ENCODE peak calls at places on chromosome 22, in nine cellular contexts. M, K, X, U, J, C, W, D and B are unnamed samples.

GRCh38 chr22:49779226-49779625 is 48.4 kb downstream of the BRD1 start:
- DNase-seq in M (no peak), K (no peak), X (no peak), U (no peak), J (no peak), C (no peak), W (no peak), D (no peak), B (no peak)

GRCh38 chr22:35555351-35555915 is 14.8 kb downstream of the RASD2 start:
- DNase-seq in M (no peak), K (no peak), X (no peak), U (no peak), J (no peak), C (no peak), W (no peak), D (no peak), B (no peak)

GRCh38 chr22:36818010-36818642 is 1.3 kb upstream of the PVALB start:
- DNase-seq in M (no peak), K (no peak), X (no peak), U (no peak), J (no peak), C (no peak), W (no peak), D (no peak), B (no peak)

GRCh38 chr22:20495861-20496681 is 476 bp upstream of the KLHL22 start:
- DNase-seq in M (peak; percentile 100), K (peak; percentile 49), X (peak; percentile 93), U (peak; percentile 86), J (peak; percentile 97), C (peak; percentile 95), W (peak; percentile 91), D (peak; percentile 96), B (peak; percentile 90)

GRCh38 chr22:37979782-37980181 is 4.6 kb downstream of the SOX10 start:
- DNase-seq in M (no peak), K (no peak), X (no peak), U (no peak), J (no peak), C (no peak), W (no peak), D (no peak), B (no peak)

GRCh38 chr22:37805878-37806277 is 1.9 kb upstream of the GCAT start:
- DNase-seq in M (no peak), K (no peak), X (no peak), U (no peak), J (no peak), C (no peak), W (no peak), D (no peak), B (no peak)

GRCh38 chr22:50670513-50670912 is 2.1 kb upstream of the SHANK3 start:
- DNase-seq in M (no peak), K (no peak), X (no peak), U (no peak), J (no peak), C (no peak), W (no peak), D (peak; percentile 30), B (no peak)

GRCh38 chr22:44697423-44698179 is 4.4 kb upstream of the PRR5 start:
- DNase-seq in M (peak; percentile 74), K (peak; percentile 27), X (peak; percentile 84), U (peak; percentile 66), J (peak; percentile 92), C (no peak), W (peak; percentile 70), D (peak; percentile 93), B (peak; percentile 80)

GRCh38 chr22:43269325-43270040 is 73.7 kb downstream of the SCUBE1 start:
- DNase-seq in M (no peak), K (no peak), X (no peak), U (no peak), J (peak; percentile 46), C (no peak), W (no peak), D (no peak), B (no peak)

GRCh38 chr22:46062971-46063631 is 86.1 kb upstream of the WNT7B start:
- DNase-seq in M (no peak), K (no peak), X (no peak), U (peak; percentile 25), J (no peak), C (no peak), W (no peak), D (peak; percentile 36), B (no peak)

GRCh38 chr22:29018293-29019189 is 43.1 kb downstream of the C22orf31 start:
- DNase-seq in M (no peak), K (no peak), X (no peak), U (no peak), J (no peak), C (no peak), W (no peak), D (no peak), B (no peak)

GRCh38 chr22:39498368-39498767 is 3.7 kb upstream of the MIEF1 start:
- DNase-seq in M (no peak), K (no peak), X (no peak), U (no peak), J (no peak), C (no peak), W (peak; percentile 72), D (no peak), B (no peak)
- H3K27ac ChIP-seq in M (no peak overlapping the region), K (no peak overlapping the region), X (no peak overlapping the region), U (peak overlapping the region; percentile 97), J (no peak overlapping the region), C (peak overlapping the region; percentile 57), W (peak overlapping the region; percentile 37), D (no peak overlapping the region), B (no peak overlapping the region)

DNA sequence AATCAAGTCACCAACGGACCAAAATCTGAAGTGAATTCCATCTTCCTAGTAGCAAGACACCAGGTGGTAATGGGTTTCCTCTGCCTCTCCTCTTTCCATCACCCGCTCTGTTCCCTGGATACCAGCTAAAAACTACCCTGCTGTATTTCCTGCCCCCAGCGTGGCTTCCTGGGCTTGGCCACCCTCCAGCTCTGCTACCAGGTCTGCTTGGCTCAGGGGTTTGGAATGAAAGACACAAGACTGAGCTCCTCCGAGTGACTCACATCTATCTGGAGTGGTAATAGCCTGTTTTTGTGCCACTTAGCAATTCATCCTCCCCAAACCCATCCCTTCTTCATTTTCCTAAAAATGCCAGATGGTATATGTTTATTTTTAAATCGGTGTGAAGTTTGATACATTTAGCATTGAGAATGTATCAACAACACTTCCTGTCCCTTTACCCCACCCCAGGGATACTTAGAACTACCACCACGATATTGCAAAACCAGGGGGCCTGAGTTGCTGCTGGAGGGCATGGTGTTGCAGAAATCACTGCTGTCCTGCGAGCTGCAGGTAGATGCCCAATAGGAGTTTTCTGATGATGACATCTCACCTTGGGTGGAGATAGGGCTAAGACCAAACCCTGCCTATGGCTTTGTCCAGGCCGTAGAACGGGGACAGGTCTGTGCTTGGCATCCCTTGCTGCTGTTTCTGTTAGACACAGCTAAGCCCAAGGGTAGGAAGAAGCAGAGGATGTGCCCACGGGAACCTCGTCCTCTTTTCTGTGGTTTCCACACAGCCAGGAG is 7.5 kb upstream of the MICAL3 start:
- DNase-seq in M (no peak), K (peak; percentile 86), X (no peak), U (no peak), J (no peak), C (no peak), W (no peak), D (no peak), B (no peak)
- H3K4me3 ChIP-seq in M (no peak overlapping the region), K (no peak overlapping the region), X (no peak overlapping the region), U (no peak overlapping the region), J (no peak overlapping the region), C (no peak overlapping the region), W (no peak overlapping the region), D (no peak overlapping the region), B (no peak overlapping the region)

DNA sequence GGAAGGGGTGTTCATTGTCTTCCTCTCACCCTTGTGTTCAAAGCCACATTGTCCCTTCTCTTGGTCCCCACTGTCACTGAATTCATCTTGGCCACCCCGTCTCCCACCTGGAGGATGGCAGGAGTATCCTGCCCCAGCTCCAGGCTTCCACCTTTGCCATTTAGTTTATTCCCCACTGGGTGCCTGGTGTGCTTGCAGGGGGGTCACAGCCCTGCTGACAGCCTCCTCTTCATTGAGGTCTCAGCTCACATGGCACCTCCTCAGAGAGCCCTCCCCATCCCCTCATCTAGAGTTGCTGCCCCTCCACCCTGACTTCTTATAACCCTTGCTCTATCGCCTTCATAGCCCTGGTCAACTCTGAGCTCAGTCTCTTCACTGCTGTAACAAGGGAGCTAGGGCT is 36.6 kb downstream of the KIAA1671 start:
- DNase-seq in M (no peak), K (no peak), X (no peak), U (no peak), J (no peak), C (no peak), W (no peak), D (no peak), B (no peak)
- H3K27ac ChIP-seq in M (no peak overlapping the region), K (no peak overlapping the region), X (peak overlapping the region; percentile 52), U (peak overlapping the region; percentile 56), J (no peak overlapping the region), C (peak overlapping the region; percentile 77), W (peak overlapping the region; percentile 3), D (peak overlapping the region; percentile 3), B (peak overlapping the region; percentile 55)

GRCh38 chr22:39349506-39349966 is 255 bp upstream of the SYNGR1 start:
- DNase-seq in M (peak; percentile 47), K (no peak), X (peak; percentile 53), U (no peak), J (peak; percentile 77), C (no peak), W (no peak), D (peak; percentile 57), B (no peak)

GRCh38 chr22:39351689-39352214 is 2.0 kb downstream of the SYNGR1 start:
- DNase-seq in M (no peak), K (no peak), X (no peak), U (no peak), J (peak; percentile 64), C (no peak), W (no peak), D (peak; percentile 76), B (no peak)

GRCh38 chr22:39352301-39352867 is 2.6 kb downstream of the SYNGR1 start:
- DNase-seq in M (no peak), K (no peak), X (no peak), U (no peak), J (no peak), C (no peak), W (no peak), D (no peak), B (no peak)

GRCh38 chr22:39349967-39350802 is at the start of gene SYNGR1:
- DNase-seq in M (peak; percentile 14), K (no peak), X (peak; percentile 34), U (no peak), J (peak; percentile 44), C (no peak), W (no peak), D (no peak), B (no peak)

DNA sequence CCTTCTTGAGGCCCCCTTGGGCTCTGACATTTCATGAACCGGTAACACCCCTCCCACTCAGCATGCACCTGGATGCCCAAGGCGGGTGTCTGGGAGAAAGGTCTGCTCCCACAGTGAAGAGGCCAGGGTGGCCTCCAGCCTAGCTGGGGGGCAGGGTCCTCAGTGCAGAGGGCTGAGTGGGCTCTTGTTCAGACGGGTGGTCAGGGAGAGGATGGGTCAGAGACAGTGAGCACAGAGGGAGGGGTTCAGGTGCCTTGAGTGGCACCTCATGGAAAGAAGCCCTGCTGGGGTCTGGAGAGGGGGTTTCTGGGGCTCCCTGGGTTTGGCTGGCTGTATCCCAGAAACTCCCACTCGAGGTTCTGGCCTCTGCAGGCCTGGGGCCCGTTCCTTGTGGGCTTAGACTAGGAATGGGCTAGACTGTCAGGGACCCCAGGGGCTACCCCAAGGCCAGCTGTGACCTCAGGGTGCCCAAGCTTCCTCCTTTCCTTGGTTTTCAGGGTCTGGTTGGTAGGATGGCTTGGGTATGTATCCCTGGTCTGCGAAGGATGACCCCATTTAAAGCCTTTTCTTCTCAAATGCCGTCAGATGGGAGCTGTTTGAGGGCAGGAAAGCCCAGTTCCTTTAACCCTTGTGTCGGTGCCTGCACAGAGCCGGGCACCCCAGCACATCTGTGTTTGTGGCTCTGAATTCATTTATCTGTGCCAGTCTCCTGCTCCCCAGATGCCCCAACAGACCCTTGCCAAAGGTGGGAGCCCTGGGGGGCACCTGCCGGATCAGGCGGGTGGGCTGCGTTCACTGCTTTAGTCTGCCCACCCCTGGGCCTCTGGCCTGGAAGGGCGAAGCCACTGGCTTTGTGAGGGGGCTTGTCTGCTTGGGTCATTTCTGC is 1.3 kb downstream of the SYNGR1 start:
- DNase-seq in M (no peak), K (no peak), X (no peak), U (no peak), J (no peak), C (no peak), W (no peak), D (no peak), B (no peak)
- H3K4me3 ChIP-seq in M (peak overlapping the region; percentile 51), K (peak overlapping the region; percentile 74), X (peak overlapping the region; percentile 78), U (peak overlapping the region; percentile 83), J (peak overlapping the region; percentile 79), C (peak overlapping the region; percentile 71), W (peak overlapping the region; percentile 78), D (peak overlapping the region; percentile 73), B (no peak overlapping the region)